ENCODE peak calls at places on chromosomes 3 and 15, in ten cellular contexts. O is ovary, S is kidney epithelial cell, Z is neural progenitor cell, L is NB4, R is cardiac muscle cell, F is sigmoid colon, P is fibroblast of mammary gland, T is H9, K is HFF-Myc. V is an unnamed sample.

GRCh38 chr3:34132069-34132677 is 333.7 kb downstream of the PDCD6IP start:
- DNase-seq in O (no peak), S (no peak), Z (no peak), L (no peak), R (peak; percentile 2), F (no peak), P (no peak), T (no peak), K (no peak), V (no peak)

GRCh38 chr3:118641608-118642007 is 393.0 kb downstream of the IGSF11 start:
- DNase-seq in O (no peak), S (no peak), Z (peak; percentile 77), L (no peak), R (no peak), F (no peak), P (no peak), T (peak; percentile 86), K (no peak), V (peak; percentile 11)

GRCh38 chr15:70375006-70375409 is 277.3 kb upstream of the TLE3 start:
- DNase-seq in O (peak; percentile 32), S (peak; percentile 26), Z (no peak), L (peak; percentile 70), R (peak; percentile 64), F (peak; percentile 80), P (peak; percentile 53), T (peak; percentile 26), K (no peak), V (no peak)

GRCh38 chr3:14162178-14162577 is 16.2 kb downstream of the XPC start:
- DNase-seq in O (no peak), S (no peak), Z (no peak), L (peak; percentile 42), R (peak; percentile 73), F (no peak), P (no peak), T (no peak), K (no peak), V (no peak)

GRCh38 chr3:57826286-57826951 is 70.3 kb downstream of the SLMAP start:
- DNase-seq in O (no peak), S (no peak), Z (no peak), L (peak; percentile 18), R (peak; percentile 20), F (no peak), P (peak; percentile 20), T (no peak), K (no peak), V (no peak)

GRCh38 chr3:113065336-113065735 is 74.6 kb downstream of the GTPBP8 start:
- DNase-seq in O (no peak), S (no peak), Z (no peak), L (no peak), R (peak; percentile 35), F (no peak), P (no peak), T (no peak), K (no peak), V (no peak)

GRCh38 chr3:123186695-123187094 is 15.0 kb upstream of the SEC22A start:
- DNase-seq in O (no peak), S (no peak), Z (no peak), L (no peak), R (peak; percentile 6), F (no peak), P (peak; percentile 7), T (no peak), K (no peak), V (no peak)

GRCh38 chr15:38487383-38487782 is 33.5 kb downstream of the FAM98B start:
- DNase-seq in O (no peak), S (no peak), Z (no peak), L (no peak), R (no peak), F (no peak), P (no peak), T (no peak), K (no peak), V (no peak)

GRCh38 chr15:37037256-37037655 is 63.1 kb downstream of the MEIS2 start:
- DNase-seq in O (no peak), S (no peak), Z (no peak), L (no peak), R (no peak), F (no peak), P (no peak), T (no peak), K (no peak), V (no peak)

GRCh38 chr3:120093923-120094775 is at the start of gene GSK3B:
- DNase-seq in O (peak; percentile 100), S (no peak), Z (peak; percentile 92), L (peak; percentile 92), R (no peak), F (peak; percentile 90), P (no peak), T (peak; percentile 76), K (peak; percentile 99), V (no peak)

GRCh38 chr3:168094580-168094876 is 1.2 kb downstream of the GOLIM4 start:
- DNase-seq in O (no peak), S (no peak), Z (peak; percentile 79), L (no peak), R (peak; percentile 66), F (no peak), P (no peak), T (no peak), K (no peak), V (no peak)

GRCh38 chr3:168097381-168097780 is 1.7 kb upstream of the GOLIM4 start:
- DNase-seq in O (no peak), S (no peak), Z (no peak), L (no peak), R (no peak), F (no peak), P (no peak), T (no peak), K (no peak), V (no peak)

GRCh38 chr3:168094877-168095610 is 680 bp downstream of the GOLIM4 start:
- DNase-seq in O (peak; percentile 59), S (no peak), Z (peak; percentile 82), L (peak; percentile 84), R (peak; percentile 69), F (peak; percentile 80), P (peak; percentile 77), T (peak; percentile 72), K (peak; percentile 48), V (peak; percentile 73)

GRCh38 chr3:168096210-168096795 is 579 bp upstream of the GOLIM4 start:
- DNase-seq in O (no peak), S (peak; percentile 72), Z (peak; percentile 67), L (peak; percentile 86), R (peak; percentile 90), F (no peak), P (peak; percentile 91), T (peak; percentile 52), K (peak; percentile 85), V (peak; percentile 56)

GRCh38 chr3:168095611-168096209 is at the start of gene GOLIM4:
- DNase-seq in O (peak; percentile 92), S (peak; percentile 82), Z (peak; percentile 96), L (peak; percentile 98), R (peak; percentile 98), F (peak; percentile 97), P (peak; percentile 96), T (peak; percentile 96), K (no peak), V (peak; percentile 95)
- TF ChIP-seq CTCF in O (peak; percentile 24), S (no peak), Z (peak; percentile 30), L (no peak), R (peak; percentile 7), F (no peak), P (no peak), T (peak; percentile 22), K (no peak), V (peak; percentile 13)

DNA sequence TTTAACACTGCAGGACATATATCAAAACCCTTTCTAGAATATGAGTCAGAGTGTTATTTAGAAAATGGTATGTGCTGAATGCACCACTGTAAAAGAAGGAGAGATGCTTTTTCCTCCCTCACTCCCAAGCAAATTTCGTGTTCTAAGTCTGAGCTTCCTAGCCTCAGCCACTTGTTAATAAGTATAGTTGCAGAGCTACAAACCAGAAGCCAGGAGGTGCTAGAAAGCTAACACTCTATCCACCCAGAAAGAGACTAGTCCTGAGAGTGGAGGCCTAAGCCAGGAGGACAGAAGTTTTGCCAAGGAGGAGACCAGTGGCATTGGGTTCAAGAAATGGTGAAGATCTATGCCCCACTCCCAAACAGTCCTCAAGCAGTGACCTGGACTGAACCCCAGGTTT is 40.5 kb upstream of the GYG1 start:
- DNase-seq in O (no peak), S (no peak), Z (no peak), L (peak; percentile 29), R (no peak), F (no peak), P (peak; percentile 31), T (no peak), K (no peak), V (no peak)
- TF ChIP-seq CTCF in O (no peak), S (peak; percentile 12), Z (peak; percentile 40), L (peak; percentile 27), R (peak; percentile 23), F (no peak), P (peak; percentile 37), T (peak; percentile 58), K (peak; percentile 33), V (no peak)

DNA sequence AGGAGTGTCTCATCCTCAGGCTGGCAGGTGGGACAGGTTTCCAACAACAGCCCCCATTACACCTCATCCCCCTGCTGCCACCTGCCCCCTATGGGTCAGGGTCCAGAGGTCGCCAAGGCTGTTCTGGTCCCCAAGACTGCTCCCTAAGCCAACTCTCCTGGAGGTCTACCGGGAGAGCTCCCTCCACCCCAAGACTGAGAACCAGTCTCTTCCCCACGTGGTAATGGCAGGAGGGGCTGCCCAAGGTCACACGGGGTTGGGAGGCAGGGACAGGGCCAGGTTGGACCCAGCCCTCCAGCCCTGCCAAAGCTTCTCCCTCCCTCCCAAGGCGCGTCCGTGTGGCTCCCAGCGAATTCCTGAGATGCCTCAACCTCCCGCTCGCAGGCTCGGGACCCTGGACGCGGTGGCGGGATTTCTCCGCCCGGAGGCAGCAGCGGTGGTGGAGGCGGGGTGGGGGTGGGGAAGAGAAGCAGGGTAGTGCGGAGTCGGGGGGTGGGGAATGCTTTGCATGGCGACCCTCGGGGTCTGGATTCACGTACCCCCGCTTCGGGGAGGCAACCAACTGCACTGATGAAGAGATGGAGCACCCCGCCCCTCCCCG is 80.1 kb downstream of the IQSEC1 start:
- DNase-seq in O (peak; percentile 43), S (no peak), Z (peak; percentile 91), L (no peak), R (no peak), F (no peak), P (no peak), T (peak; percentile 84), K (no peak), V (no peak)
- TF ChIP-seq CTCF in O (no peak), S (peak; percentile 1), Z (peak; percentile 28), L (peak; percentile 17), R (no peak), F (no peak), P (no peak), T (no peak), K (no peak), V (no peak)

DNA sequence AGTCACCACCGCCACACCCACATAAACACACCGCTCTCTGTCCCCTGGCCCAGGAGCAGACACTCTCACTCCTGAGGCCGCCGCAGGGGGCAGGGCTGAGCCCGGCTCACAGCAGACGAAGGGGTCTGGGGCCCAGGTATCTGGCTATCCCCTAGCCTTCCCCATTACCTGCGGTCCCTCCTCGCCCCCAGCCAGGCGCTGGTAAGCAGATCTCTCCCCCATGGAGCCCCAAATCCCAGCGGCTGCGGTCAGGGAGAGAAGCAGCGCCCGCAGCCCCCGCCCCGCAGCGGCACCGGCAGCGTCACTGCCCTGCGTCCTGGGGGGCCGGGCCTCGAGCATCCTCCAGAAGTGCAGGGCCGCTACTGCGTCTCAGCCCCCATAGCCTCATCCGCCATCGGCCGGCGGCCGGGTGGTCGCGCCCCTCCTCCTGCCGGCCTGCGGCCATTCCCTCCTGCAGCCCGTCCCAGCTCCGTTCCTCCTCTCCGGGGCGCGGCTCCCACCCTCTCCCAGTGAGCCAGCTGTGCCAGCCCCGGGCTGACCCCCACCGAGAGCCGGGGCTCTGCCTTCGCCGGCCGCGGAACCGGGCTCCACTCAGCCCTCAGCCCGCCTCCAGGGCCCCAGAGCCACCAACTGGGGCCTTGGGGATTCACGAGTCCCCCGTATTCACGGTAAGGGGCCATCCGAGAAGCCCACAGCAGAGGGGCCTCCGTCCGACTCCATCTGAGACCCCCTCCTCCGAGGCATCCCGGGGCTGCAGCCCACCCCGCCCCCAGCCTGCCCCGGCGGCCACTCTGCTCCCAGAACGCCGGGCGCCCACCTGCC is 13.1 kb downstream of the TNK2 start:
- DNase-seq in O (peak; percentile 57), S (no peak), Z (peak; percentile 61), L (peak; percentile 72), R (no peak), F (peak; percentile 73), P (no peak), T (no peak), K (no peak), V (peak; percentile 90)
- TF ChIP-seq CTCF in O (no peak), S (peak; percentile 40), Z (no peak), L (peak; percentile 54), R (no peak), F (no peak), P (no peak), T (no peak), K (no peak), V (peak; percentile 47)